ENCODE peak calls at places on chromosomes 7 and 10, in eight cellular contexts. A, K, G, X, Q, F, W and D are unnamed samples.
A peak's percentile ranks its signal among the peaks of the same experiment; 100 is the strongest.

GRCh38 chr7:47757946-47758371 is 176.0 kb upstream of the TNS3 start:
- DNase-seq in A (peak; percentile 67), K (peak; percentile 63), G (peak; percentile 98), X (peak; percentile 73), Q (peak; percentile 94), F (no peak), W (no peak), D (peak; percentile 98)

GRCh38 chr10:66916030-66916429 is 9.8 kb upstream of the LRRTM3 start:
- DNase-seq in A (no peak), K (no peak), G (no peak), X (no peak), Q (no peak), F (no peak), W (no peak), D (no peak)

GRCh38 chr10:104130041-104130440 is 8.1 kb downstream of the SFR1 start:
- DNase-seq in A (no peak), K (no peak), G (no peak), X (no peak), Q (no peak), F (no peak), W (no peak), D (no peak)

GRCh38 chr7:155722936-155723335 is 78.5 kb downstream of the RBM33 start:
- DNase-seq in A (no peak), K (no peak), G (no peak), X (no peak), Q (no peak), F (peak; percentile 56), W (no peak), D (no peak)

GRCh38 chr10:4354382-4354812 is 471.6 kb upstream of the AKR1E2 start:
- DNase-seq in A (peak; percentile 96), K (no peak), G (peak; percentile 43), X (peak; percentile 36), Q (peak; percentile 32), F (no peak), W (no peak), D (no peak)

GRCh38 chr7:116311262-116311661 is 100.9 kb downstream of the TES start:
- DNase-seq in A (no peak), K (no peak), G (no peak), X (no peak), Q (no peak), F (no peak), W (no peak), D (no peak)

GRCh38 chr7:39951156-39951942 is 1.3 kb downstream of the CDK13 start:
- DNase-seq in A (peak; percentile 56), K (peak; percentile 52), G (peak; percentile 54), X (peak; percentile 52), Q (peak; percentile 55), F (peak; percentile 91), W (peak; percentile 74), D (peak; percentile 72)

GRCh38 chr7:100476903-100477870 is 1.8 kb downstream of the TSC22D4 start:
- DNase-seq in A (no peak), K (no peak), G (no peak), X (no peak), Q (no peak), F (peak; percentile 61), W (no peak), D (no peak)

GRCh38 chr7:55019329-55019690 is 493 bp downstream of the EGFR start:
- DNase-seq in A (no peak), K (peak; percentile 83), G (no peak), X (no peak), Q (no peak), F (no peak), W (no peak), D (peak; percentile 67)

GRCh38 chr7:55018361-55019328 is at the start of gene EGFR:
- DNase-seq in A (peak; percentile 80), K (peak; percentile 85), G (peak; percentile 84), X (peak; percentile 80), Q (peak; percentile 82), F (no peak), W (peak; percentile 83), D (peak; percentile 95)

GRCh38 chr7:55016061-55016745 is 2.6 kb upstream of the EGFR start:
- DNase-seq in A (no peak), K (no peak), G (no peak), X (no peak), Q (no peak), F (no peak), W (no peak), D (no peak)

GRCh38 chr7:55016746-55017090 is 2.1 kb upstream of the EGFR start:
- DNase-seq in A (no peak), K (no peak), G (no peak), X (no peak), Q (no peak), F (no peak), W (no peak), D (no peak)

DNA sequence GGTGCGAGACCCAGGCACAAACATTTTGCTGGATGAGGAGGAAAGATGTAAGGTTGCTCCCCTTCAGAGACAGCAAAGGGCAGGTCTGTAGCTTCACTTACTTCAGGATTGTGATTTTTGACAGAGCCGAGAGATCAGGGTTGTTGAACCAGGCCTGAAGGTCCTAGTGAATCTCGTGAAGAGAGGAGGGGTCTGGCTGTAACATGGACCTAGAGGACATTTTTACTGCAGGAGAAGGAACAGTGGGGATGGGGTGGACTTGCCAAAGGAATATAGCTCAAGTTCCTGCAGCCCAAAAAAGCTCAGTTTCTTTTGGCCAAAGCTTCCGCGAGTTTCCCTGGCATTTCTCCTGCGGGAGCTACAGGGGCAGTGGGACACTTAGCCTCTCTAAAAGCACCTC is 976 bp upstream of the EGFR start:
- DNase-seq in A (no peak), K (no peak), G (no peak), X (no peak), Q (no peak), F (no peak), W (no peak), D (no peak)
- H3K4me3 ChIP-seq in A (no peak overlapping the region), K (peak overlapping the region; percentile 85), G (peak overlapping the region; percentile 85), X (no peak overlapping the region), Q (peak overlapping the region; percentile 74), F (no peak overlapping the region), W (no peak overlapping the region), D (peak overlapping the region; percentile 75)

GRCh38 chr7:78265086-78265485 is 466.5 kb downstream of the PHTF2 start:
- DNase-seq in A (no peak), K (no peak), G (no peak), X (no peak), Q (no peak), F (no peak), W (no peak), D (no peak)
- TF ChIP-seq CTCF in A (no peak), K (no peak), G (no peak), X (no peak), Q (no peak), F (no peak), W (no peak), D (no peak)

DNA sequence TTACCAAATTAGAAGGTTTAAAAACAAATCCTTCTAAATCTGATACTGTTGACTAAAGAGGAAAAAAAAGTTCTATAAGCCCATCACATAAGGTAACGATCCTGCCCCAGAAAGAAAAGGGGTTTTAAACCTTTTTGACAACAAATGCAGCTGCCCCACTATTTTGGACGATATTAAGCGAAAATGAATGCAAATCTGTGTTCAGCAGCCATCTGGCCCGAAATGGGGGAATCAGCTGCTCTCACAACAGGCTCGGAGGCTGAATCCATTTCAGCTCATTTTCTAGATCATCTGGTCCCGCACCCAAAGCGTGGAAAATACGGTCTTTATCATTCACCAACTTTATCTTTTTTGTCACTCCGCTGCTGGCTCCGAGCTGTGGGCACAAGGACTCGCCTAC is 2.3 kb upstream of the EBF3 start:
- DNase-seq in A (no peak), K (no peak), G (no peak), X (no peak), Q (no peak), F (no peak), W (no peak), D (no peak)
- H3K4me3 ChIP-seq in A (no peak overlapping the region), K (no peak overlapping the region), G (no peak overlapping the region), X (no peak overlapping the region), Q (no peak overlapping the region), F (no peak overlapping the region), W (no peak overlapping the region), D (no peak overlapping the region)

GRCh38 chr7:46685051-46685450 is 764.0 kb upstream of the IGFBP3 start:
- DNase-seq in A (no peak), K (no peak), G (no peak), X (no peak), Q (no peak), F (peak; percentile 8), W (no peak), D (no peak)
- TF ChIP-seq CTCF in A (no peak), K (peak; percentile 15), G (peak; percentile 13), X (no peak), Q (no peak), F (peak; percentile 51), W (no peak), D (no peak)